ENCODE peak calls at places on chromosomes 12 and 14, in four cellular contexts. S is H1, U is IMR-90, P is H9. T is an unnamed sample. For H3K4me1, the result is how much of the 10 kb centered on the place peaks cover.

GRCh38 chr14:37047996-37048395 is 124.4 kb downstream of the SLC25A21 start:
- DNase-seq in S (no peak), U (no peak), P (no peak), T (no peak)

GRCh38 chr12:54390668-54391551 is 6.4 kb upstream of the ZNF385A start:
- DNase-seq in S (no peak), U (no peak), P (peak), T (peak)

GRCh38 chr14:103057028-103057371 is 349 bp downstream of the CDC42BPB start:
- DNase-seq in S (no peak), U (no peak), P (no peak), T (peak)

GRCh38 chr14:84544486-84544885 is 985.5 kb upstream of the FLRT2 start:
- DNase-seq in S (no peak), U (no peak), P (no peak), T (no peak)

GRCh38 chr12:117188121-117188665 is 2.1 kb downstream of the FBXO21 start:
- DNase-seq in S (no peak), U (no peak), P (no peak), T (no peak)

GRCh38 chr12:112130461-112130998 is 5.2 kb downstream of the TRAFD1 start:
- DNase-seq in S (no peak), U (peak), P (no peak), T (no peak)

GRCh38 chr14:20409226-20409625 is 4.1 kb downstream of the TEP1 start:
- DNase-seq in S (no peak), U (peak), P (no peak), T (no peak)

GRCh38 chr12:81086342-81086741 is 8.5 kb downstream of the ACSS3 start:
- DNase-seq in S (no peak), U (no peak), P (no peak), T (peak)

GRCh38 chr14:47490353-47490752 is 185.1 kb downstream of the MDGA2 start:
- DNase-seq in S (no peak), U (no peak), P (no peak), T (no peak)

GRCh38 chr14:22400590-22401259 is 188.3 kb downstream of the DAD1 start:
- DNase-seq in S (no peak), U (no peak), P (no peak), T (no peak)

GRCh38 chr12:6367065-6367968 is 8.0 kb downstream of the SCNN1A start:
- DNase-seq in S (no peak), U (peak), P (no peak), T (no peak)

GRCh38 chr14:23009939-23010718 is at the start of gene C14orf93:
- DNase-seq in S (no peak), U (peak), P (peak), T (peak)

DNA sequence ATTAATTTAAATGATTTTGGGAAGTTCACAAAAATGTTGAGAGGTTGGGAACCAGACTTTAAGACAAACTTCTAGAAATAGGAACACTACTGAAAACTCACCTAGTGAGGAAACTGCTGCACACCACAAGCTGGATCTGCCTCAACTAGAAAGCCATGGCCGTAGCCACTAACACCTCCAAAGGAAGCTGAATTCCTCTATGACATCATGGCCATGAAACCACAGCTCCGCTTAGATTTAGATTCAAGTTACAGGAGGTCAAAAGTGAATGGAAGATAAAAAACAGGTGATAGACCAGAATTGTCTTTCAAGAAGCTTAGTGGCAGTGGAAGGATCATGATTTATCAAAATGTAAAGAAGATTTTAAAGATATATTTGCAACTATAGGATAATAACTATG is 208.8 kb upstream of the ALG10 start:
- DNase-seq in S (no peak), U (no peak), P (no peak), T (no peak)
- H3K27ac ChIP-seq in S (no peak), U (no peak), P (no peak), T (no peak)

DNA sequence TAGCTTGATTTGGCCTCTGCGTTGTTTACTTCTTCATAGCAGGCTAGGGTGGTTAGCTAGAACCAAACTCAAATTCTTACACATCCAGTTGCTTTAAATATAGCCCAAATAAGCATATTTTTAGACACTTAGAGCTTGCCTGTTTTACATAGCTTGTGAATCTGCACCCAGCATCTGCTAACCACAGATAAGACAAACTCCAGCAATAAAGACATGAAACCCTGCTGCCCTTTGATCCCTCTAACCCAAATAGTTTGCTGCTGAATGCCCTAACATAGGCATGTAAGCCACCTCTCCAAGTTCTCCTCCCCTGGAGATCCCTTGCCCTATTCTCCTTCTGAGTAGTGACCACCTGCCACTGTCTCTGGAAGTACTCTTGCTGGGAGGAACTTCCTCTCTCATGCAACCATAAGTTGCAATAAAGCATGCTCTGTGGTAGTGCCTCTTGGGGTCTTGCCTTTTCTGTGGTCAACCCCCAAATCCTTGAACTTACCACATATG is 185.6 kb downstream of the TMEM117 start:
- DNase-seq in S (no peak), U (no peak), P (no peak), T (no peak)
- H3K4me1 ChIP-seq in S (under half), U (under half), P (under half), T (under half)

GRCh38 chr12:27879708-27880107 is 92.8 kb downstream of the PTHLH start:
- DNase-seq in S (no peak), U (no peak), P (no peak), T (no peak)

GRCh38 chr12:27870939-27871338 is 90.9 kb upstream of the MANSC4 start:
- DNase-seq in S (no peak), U (peak), P (no peak), T (no peak)

GRCh38 chr12:27873010-27873409 is 93.0 kb upstream of the MANSC4 start:
- DNase-seq in S (no peak), U (no peak), P (no peak), T (no peak)

DNA sequence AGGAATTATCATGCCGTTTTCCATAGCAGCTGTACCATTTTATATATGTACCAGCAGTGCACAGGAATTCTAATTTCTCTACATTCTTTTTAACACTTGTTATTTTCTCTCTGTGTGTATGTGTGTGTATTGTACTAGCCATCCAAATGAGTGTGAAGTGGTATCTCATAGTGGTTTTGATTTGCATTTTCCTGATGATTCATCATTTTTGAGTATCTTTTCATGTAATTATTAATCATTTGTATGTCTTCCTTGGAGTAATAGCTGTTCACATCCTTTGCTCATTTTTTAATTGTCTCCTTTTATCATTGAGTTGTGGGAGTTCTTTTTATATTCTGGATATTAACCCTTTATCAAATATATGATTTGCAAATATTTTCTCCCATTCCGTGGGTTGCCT is 95.6 kb upstream of the MANSC4 start:
- DNase-seq in S (no peak), U (no peak), P (no peak), T (no peak)
- H3K56ac ChIP-seq in S (no peak), U (no peak), P (no peak), T (no peak)

DNA sequence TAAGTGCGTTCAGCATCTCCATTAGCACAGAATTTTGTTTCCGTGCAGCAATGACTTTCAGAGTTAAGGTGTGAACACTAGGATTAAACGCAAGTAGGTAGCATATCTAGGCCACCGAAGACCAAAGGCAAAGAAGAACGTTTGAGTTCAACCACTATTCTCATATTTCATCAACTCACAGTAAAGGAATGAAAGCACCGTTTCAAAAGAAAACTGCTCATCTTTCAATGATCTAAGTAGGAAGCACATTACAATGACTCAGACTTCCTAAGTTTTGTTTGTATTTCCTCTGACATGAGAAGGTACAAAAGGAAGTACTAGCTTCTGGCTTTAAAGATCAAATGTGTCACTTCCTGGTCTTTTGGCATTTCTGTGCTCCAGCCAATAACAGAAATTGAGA is 57.6 kb downstream of the ACADS start:
- DNase-seq in S (no peak), U (peak), P (no peak), T (no peak)
- H3K27ac ChIP-seq in S (no peak), U (no peak), P (no peak), T (no peak)

GRCh38 chr14:61386173-61386772 is 64.9 kb downstream of the PRKCH start:
- DNase-seq in S (no peak), U (no peak), P (no peak), T (no peak)

GRCh38 chr14:61385002-61385685 is 63.8 kb downstream of the PRKCH start:
- DNase-seq in S (no peak), U (no peak), P (no peak), T (no peak)

GRCh38 chr14:61388976-61389576 is 67.7 kb downstream of the PRKCH start:
- DNase-seq in S (no peak), U (no peak), P (no peak), T (no peak)

GRCh38 chr14:61388173-61388975 is 67.0 kb downstream of the PRKCH start:
- DNase-seq in S (no peak), U (no peak), P (no peak), T (peak)

GRCh38 chr14:61387076-61387475 is 65.7 kb downstream of the PRKCH start:
- DNase-seq in S (no peak), U (no peak), P (no peak), T (no peak)
- H3K4me1 ChIP-seq in S (under half), U (under half), P (under half), T (under half)

GRCh38 chr14:80211143-80212024 is at the start of gene DIO2:
- DNase-seq in S (no peak), U (peak), P (peak), T (peak)

GRCh38 chr14:80212025-80212402 is 710 bp upstream of the DIO2 start:
- DNase-seq in S (no peak), U (peak), P (no peak), T (peak)

GRCh38 chr14:80208426-80208950 is 2.8 kb downstream of the DIO2 start:
- DNase-seq in S (no peak), U (no peak), P (no peak), T (no peak)

GRCh38 chr14:80202888-80203562 is 8.3 kb downstream of the DIO2 start:
- DNase-seq in S (peak), U (no peak), P (peak), T (peak)

GRCh38 chr14:80206351-80206750 is 5.0 kb downstream of the DIO2 start:
- DNase-seq in S (no peak), U (no peak), P (no peak), T (no peak)
- H3K56ac ChIP-seq in S (no peak), U (no peak), P (no peak), T (no peak)

GRCh38 chr14:105385698-105386365 is 12.5 kb upstream of the TEX22 start:
- DNase-seq in S (no peak), U (no peak), P (no peak), T (no peak)
- H3K27ac ChIP-seq in S (no peak), U (no peak), P (no peak), T (no peak)

GRCh38 chr12:11677024-11677423 is 27.6 kb downstream of the ETV6 start:
- DNase-seq in S (no peak), U (no peak), P (no peak), T (no peak)
- H3K4me1 ChIP-seq in S (under half), U (under half), P (under half), T (under half)